ENCODE peak calls at places on chromosomes 2 and 18, in seven cellular contexts. One of them, this sample, is unnamed.

GRCh38 chr2:77807531-77808215 is 285.5 kb upstream of the LRRTM4 start:
- DNase-seq in hepatocyte: peak; percentile 72
- DNase-seq in fibroblast of lung: no peak
- DNase-seq in HepG2: no peak
- DNase-seq in PC-3: peak; percentile 66
- DNase-seq in esophagus squamous epithelium: no peak
- DNase-seq in A549: no peak
- DNase-seq in this sample: no peak

GRCh38 chr2:216242365-216242764 is 129.9 kb downstream of the MARCHF4 start:
- DNase-seq in hepatocyte: no peak
- DNase-seq in fibroblast of lung: no peak
- DNase-seq in HepG2: no peak
- DNase-seq in PC-3: no peak
- DNase-seq in esophagus squamous epithelium: no peak
- DNase-seq in A549: no peak
- DNase-seq in this sample: no peak

GRCh38 chr2:218711550-218711929 is 905 bp downstream of the TTLL4 start:
- DNase-seq in hepatocyte: no peak
- DNase-seq in fibroblast of lung: no peak
- DNase-seq in HepG2: no peak
- DNase-seq in PC-3: no peak
- DNase-seq in esophagus squamous epithelium: no peak
- DNase-seq in A549: no peak
- DNase-seq in this sample: no peak

GRCh38 chr2:23091019-23091418 is 294.0 kb upstream of the KLHL29 start:
- DNase-seq in hepatocyte: no peak
- DNase-seq in fibroblast of lung: no peak
- DNase-seq in HepG2: no peak
- DNase-seq in PC-3: no peak
- DNase-seq in esophagus squamous epithelium: no peak
- DNase-seq in A549: no peak
- DNase-seq in this sample: no peak

GRCh38 chr2:101737478-101738240 is 40.2 kb downstream of the MAP4K4 start:
- DNase-seq in hepatocyte: peak; percentile 48
- DNase-seq in fibroblast of lung: no peak
- DNase-seq in HepG2: no peak
- DNase-seq in PC-3: peak; percentile 79
- DNase-seq in esophagus squamous epithelium: no peak
- DNase-seq in A549: peak; percentile 57
- DNase-seq in this sample: no peak

GRCh38 chr2:224807153-224807964 is 91.2 kb upstream of the CCDC195 start:
- DNase-seq in hepatocyte: no peak
- DNase-seq in fibroblast of lung: peak; percentile 18
- DNase-seq in HepG2: no peak
- DNase-seq in PC-3: peak; percentile 28
- DNase-seq in esophagus squamous epithelium: no peak
- DNase-seq in A549: peak; percentile 7
- DNase-seq in this sample: no peak

GRCh38 chr2:71631411-71631931 is 178.1 kb downstream of the DYSF start:
- DNase-seq in hepatocyte: peak; percentile 55
- DNase-seq in fibroblast of lung: no peak
- DNase-seq in HepG2: no peak
- DNase-seq in PC-3: no peak
- DNase-seq in esophagus squamous epithelium: no peak
- DNase-seq in A549: no peak
- DNase-seq in this sample: no peak

GRCh38 chr2:142957143-142957542 is 79.7 kb downstream of the KYNU start:
- DNase-seq in hepatocyte: no peak
- DNase-seq in fibroblast of lung: no peak
- DNase-seq in HepG2: no peak
- DNase-seq in PC-3: no peak
- DNase-seq in esophagus squamous epithelium: no peak
- DNase-seq in A549: no peak
- DNase-seq in this sample: no peak

GRCh38 chr2:38465789-38466127 is 88.7 kb upstream of the ATL2 start:
- DNase-seq in hepatocyte: peak; percentile 43
- DNase-seq in fibroblast of lung: peak; percentile 25
- DNase-seq in HepG2: peak; percentile 75
- DNase-seq in PC-3: peak; percentile 63
- DNase-seq in esophagus squamous epithelium: no peak
- DNase-seq in A549: peak; percentile 63
- DNase-seq in this sample: no peak

GRCh38 chr2:232626584-232626983 is 6.8 kb upstream of the EFHD1 start:
- DNase-seq in hepatocyte: no peak
- DNase-seq in fibroblast of lung: no peak
- DNase-seq in HepG2: no peak
- DNase-seq in PC-3: no peak
- DNase-seq in esophagus squamous epithelium: no peak
- DNase-seq in A549: no peak
- DNase-seq in this sample: no peak

GRCh38 chr2:222297600-222297935 is 1.2 kb downstream of the PAX3 start:
- DNase-seq in hepatocyte: no peak
- DNase-seq in fibroblast of lung: no peak
- DNase-seq in HepG2: no peak
- DNase-seq in PC-3: no peak
- DNase-seq in esophagus squamous epithelium: no peak
- DNase-seq in A549: no peak
- DNase-seq in this sample: no peak

GRCh38 chr2:222298000-222298310 is 843 bp downstream of the PAX3 start:
- DNase-seq in hepatocyte: no peak
- DNase-seq in fibroblast of lung: no peak
- DNase-seq in HepG2: no peak
- DNase-seq in PC-3: no peak
- DNase-seq in esophagus squamous epithelium: no peak
- DNase-seq in A549: no peak
- DNase-seq in this sample: no peak

GRCh38 chr2:222299926-222300724 is 1.3 kb upstream of the PAX3 start:
- DNase-seq in hepatocyte: no peak
- DNase-seq in fibroblast of lung: no peak
- DNase-seq in HepG2: no peak
- DNase-seq in PC-3: no peak
- DNase-seq in esophagus squamous epithelium: no peak
- DNase-seq in A549: no peak
- DNase-seq in this sample: no peak

GRCh38 chr2:222296911-222297599 is 1.7 kb downstream of the PAX3 start:
- DNase-seq in hepatocyte: no peak
- DNase-seq in fibroblast of lung: no peak
- DNase-seq in HepG2: no peak
- DNase-seq in PC-3: no peak
- DNase-seq in esophagus squamous epithelium: no peak
- DNase-seq in A549: no peak
- DNase-seq in this sample: no peak

GRCh38 chr2:222298311-222299150 is at the start of gene PAX3:
- DNase-seq in hepatocyte: no peak
- DNase-seq in fibroblast of lung: no peak
- DNase-seq in HepG2: no peak
- DNase-seq in PC-3: no peak
- DNase-seq in esophagus squamous epithelium: no peak
- DNase-seq in A549: no peak
- DNase-seq in this sample: no peak
- H3K4me1 ChIP-seq in hepatocyte: peaks cover 6% of the 10 kb centered on the region
- H3K4me1 ChIP-seq in fibroblast of lung: peaks cover 2% of the 10 kb centered on the region
- H3K4me1 ChIP-seq in HepG2: no peaks in the 10 kb centered on the region
- H3K4me1 ChIP-seq in PC-3: no peaks in the 10 kb centered on the region
- H3K4me1 ChIP-seq in esophagus squamous epithelium: peaks cover 13% of the 10 kb centered on the region
- H3K4me1 ChIP-seq in A549: peaks cover 6% of the 10 kb centered on the region
- H3K4me1 ChIP-seq in this sample: peaks cover 18% of the 10 kb centered on the region

GRCh38 chr2:120522151-120522751 is 176.3 kb downstream of the INHBB start:
- DNase-seq in hepatocyte: peak; percentile 80
- DNase-seq in fibroblast of lung: peak; percentile 74
- DNase-seq in HepG2: no peak
- DNase-seq in PC-3: no peak
- DNase-seq in esophagus squamous epithelium: no peak
- DNase-seq in A549: no peak
- DNase-seq in this sample: no peak

GRCh38 chr2:120519469-120519868 is 173.5 kb downstream of the INHBB start:
- DNase-seq in hepatocyte: no peak
- DNase-seq in fibroblast of lung: no peak
- DNase-seq in HepG2: no peak
- DNase-seq in PC-3: no peak
- DNase-seq in esophagus squamous epithelium: no peak
- DNase-seq in A549: no peak
- DNase-seq in this sample: no peak

GRCh38 chr2:120520454-120520853 is 174.5 kb downstream of the INHBB start:
- DNase-seq in hepatocyte: no peak
- DNase-seq in fibroblast of lung: no peak
- DNase-seq in HepG2: no peak
- DNase-seq in PC-3: no peak
- DNase-seq in esophagus squamous epithelium: no peak
- DNase-seq in A549: no peak
- DNase-seq in this sample: no peak

GRCh38 chr2:120518819-120519218 is 172.9 kb downstream of the INHBB start:
- DNase-seq in hepatocyte: no peak
- DNase-seq in fibroblast of lung: no peak
- DNase-seq in HepG2: no peak
- DNase-seq in PC-3: no peak
- DNase-seq in esophagus squamous epithelium: no peak
- DNase-seq in A549: no peak
- DNase-seq in this sample: no peak

DNA sequence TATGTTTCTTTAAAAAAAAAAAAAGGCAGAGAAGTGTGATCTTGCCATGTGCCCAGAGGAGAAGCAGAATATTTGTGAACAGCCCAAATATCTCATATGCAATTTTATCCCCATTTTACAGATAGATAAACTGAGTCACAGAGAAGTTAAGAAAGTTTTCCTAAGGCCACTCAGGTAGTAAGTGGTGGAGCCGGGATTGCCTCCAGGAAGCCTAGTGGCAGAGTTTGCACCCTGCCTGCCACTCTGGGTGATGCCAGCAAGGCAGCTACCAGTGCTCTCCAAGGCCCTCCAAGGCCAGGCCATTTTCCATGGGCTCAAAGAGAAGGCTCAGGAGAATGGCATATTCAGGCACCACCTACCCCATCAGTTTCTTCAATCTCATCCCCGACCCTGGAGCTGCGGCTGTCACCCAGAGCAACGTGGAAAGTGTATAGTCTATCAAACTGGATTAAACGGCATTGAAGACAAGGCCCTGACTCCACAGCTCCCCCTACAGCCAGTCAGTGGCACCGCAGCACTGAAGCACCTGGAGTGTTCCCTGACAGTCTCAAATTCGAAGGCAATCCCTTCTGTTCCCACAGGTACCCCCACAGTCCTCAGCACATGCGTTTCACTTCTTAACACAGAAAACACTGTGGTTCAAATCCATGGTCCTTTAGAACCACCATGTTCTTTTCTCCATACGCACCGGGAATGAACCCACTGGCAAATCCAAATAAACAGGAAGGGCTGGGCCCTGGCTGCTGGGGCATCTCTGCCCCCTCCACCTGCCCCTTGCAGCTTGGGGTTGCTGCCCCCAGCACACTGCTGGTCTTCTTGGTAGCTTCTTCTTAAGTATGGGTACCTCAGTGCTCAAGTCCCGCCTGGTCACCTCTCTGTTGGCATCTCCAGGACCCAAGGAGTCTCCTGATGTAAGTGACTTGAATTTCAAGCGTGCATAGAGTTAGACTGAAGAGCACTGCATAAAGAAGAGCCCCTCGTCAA is 175.3 kb downstream of the INHBB start:
- DNase-seq in hepatocyte: no peak
- DNase-seq in fibroblast of lung: peak; percentile 43
- DNase-seq in HepG2: peak; percentile 60
- DNase-seq in PC-3: peak; percentile 79
- DNase-seq in esophagus squamous epithelium: no peak
- DNase-seq in A549: peak; percentile 64
- DNase-seq in this sample: no peak
- TF ChIP-seq CTCF in hepatocyte: peak; percentile 53
- TF ChIP-seq CTCF in fibroblast of lung: peak; percentile 82
- TF ChIP-seq CTCF in HepG2: peak; percentile 77
- TF ChIP-seq CTCF in PC-3: peak; percentile 92
- TF ChIP-seq CTCF in esophagus squamous epithelium: peak; percentile 27
- TF ChIP-seq CTCF in A549: peak; percentile 72
- TF ChIP-seq CTCF in this sample: peak; percentile 67

GRCh38 chr2:230106771-230107170 is 38.0 kb upstream of the SLC16A14 start:
- DNase-seq in hepatocyte: no peak
- DNase-seq in fibroblast of lung: no peak
- DNase-seq in HepG2: no peak
- DNase-seq in PC-3: peak; percentile 43
- DNase-seq in esophagus squamous epithelium: no peak
- DNase-seq in A549: no peak
- DNase-seq in this sample: no peak
- H3K9me3 ChIP-seq in hepatocyte: no peaks in the 10 kb centered on the region
- H3K9me3 ChIP-seq in fibroblast of lung: no peaks in the 10 kb centered on the region
- H3K9me3 ChIP-seq in HepG2: no peaks in the 10 kb centered on the region
- H3K9me3 ChIP-seq in PC-3: no peaks in the 10 kb centered on the region
- H3K9me3 ChIP-seq in esophagus squamous epithelium: no peaks in the 10 kb centered on the region
- H3K9me3 ChIP-seq in A549: no peaks in the 10 kb centered on the region
- H3K9me3 ChIP-seq in this sample: no peaks in the 10 kb centered on the region

DNA sequence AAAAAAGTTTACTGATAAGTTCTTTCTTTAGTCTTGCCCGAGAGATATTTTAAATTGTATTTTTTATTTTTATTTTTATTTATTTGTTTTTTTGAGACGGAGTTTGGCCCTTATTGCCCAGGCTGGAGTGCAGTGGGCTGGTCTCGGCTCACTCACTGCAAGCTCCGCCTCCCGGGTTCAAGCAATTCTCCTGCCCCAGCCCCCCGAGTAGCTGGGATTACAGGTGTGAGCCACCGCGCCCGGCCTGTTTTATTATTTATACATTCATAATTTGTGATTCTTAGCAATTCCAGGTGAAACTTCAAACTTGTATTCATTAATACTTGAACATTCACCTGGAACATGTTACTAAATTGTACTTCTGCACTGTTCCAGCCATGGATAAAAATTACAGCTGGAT is 2.9 kb downstream of the CREB1 start:
- DNase-seq in hepatocyte: no peak
- DNase-seq in fibroblast of lung: no peak
- DNase-seq in HepG2: no peak
- DNase-seq in PC-3: no peak
- DNase-seq in esophagus squamous epithelium: no peak
- DNase-seq in A549: no peak
- DNase-seq in this sample: no peak
- H3K4me1 ChIP-seq in hepatocyte: peaks cover 16% of the 10 kb centered on the region
- H3K4me1 ChIP-seq in fibroblast of lung: no peaks in the 10 kb centered on the region
- H3K4me1 ChIP-seq in HepG2: peaks cover 48% of the 10 kb centered on the region
- H3K4me1 ChIP-seq in PC-3: peaks cover 25% of the 10 kb centered on the region
- H3K4me1 ChIP-seq in esophagus squamous epithelium: peaks cover 34% of the 10 kb centered on the region
- H3K4me1 ChIP-seq in A549: peaks cover 46% of the 10 kb centered on the region
- H3K4me1 ChIP-seq in this sample: peaks cover 7% of the 10 kb centered on the region

DNA sequence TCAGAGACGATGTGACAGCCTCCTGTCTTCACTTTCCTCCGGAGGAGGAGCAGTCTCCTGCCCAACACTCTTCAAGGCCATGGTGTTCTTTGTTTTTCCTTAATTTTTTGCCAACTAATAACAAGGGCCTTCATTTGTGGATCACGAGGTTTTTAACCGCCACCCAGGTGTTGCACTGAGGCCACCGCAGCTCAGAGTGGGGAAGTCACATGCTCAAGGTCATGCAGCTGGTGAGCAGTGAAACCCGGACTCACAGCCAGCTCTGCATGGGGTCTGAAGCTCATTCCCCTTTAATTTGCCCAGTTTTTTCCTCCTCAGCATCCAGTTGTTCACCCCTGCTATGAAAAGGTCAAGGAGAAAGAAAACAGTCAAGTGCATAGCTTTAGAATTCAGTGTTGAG is 19.6 kb downstream of the ENOSF1 start:
- DNase-seq in hepatocyte: no peak
- DNase-seq in fibroblast of lung: no peak
- DNase-seq in HepG2: no peak
- DNase-seq in PC-3: no peak
- DNase-seq in esophagus squamous epithelium: no peak
- DNase-seq in A549: no peak
- DNase-seq in this sample: no peak
- TF ChIP-seq CTCF in hepatocyte: no peak
- TF ChIP-seq CTCF in fibroblast of lung: no peak
- TF ChIP-seq CTCF in HepG2: no peak
- TF ChIP-seq CTCF in PC-3: no peak
- TF ChIP-seq CTCF in esophagus squamous epithelium: no peak
- TF ChIP-seq CTCF in A549: no peak
- TF ChIP-seq CTCF in this sample: no peak